ENCODE peak calls at places on chromosomes 12 and 14, in four cellular contexts. One of them, this sample, is unnamed.
A peak's percentile ranks its signal among the peaks of the same experiment; 100 is the strongest.

GRCh38 chr12:65907465-65907864 is 83.2 kb downstream of the HMGA2 start:
- DNase-seq in spleen: no peak
- DNase-seq in PC-3: no peak
- DNase-seq in AG04449: no peak
- DNase-seq in this sample: no peak

GRCh38 chr12:25615119-25615518 is 62.0 kb upstream of the LMNTD1 start:
- DNase-seq in spleen: no peak
- DNase-seq in PC-3: peak; percentile 47
- DNase-seq in AG04449: peak; percentile 75
- DNase-seq in this sample: peak; percentile 45

GRCh38 chr12:124240493-124240892 is 54.4 kb upstream of the RFLNA start:
- DNase-seq in spleen: no peak
- DNase-seq in PC-3: no peak
- DNase-seq in AG04449: no peak
- DNase-seq in this sample: no peak

GRCh38 chr14:91942128-91942527 is 5.4 kb downstream of the FBLN5 start:
- DNase-seq in spleen: no peak
- DNase-seq in PC-3: no peak
- DNase-seq in AG04449: no peak
- DNase-seq in this sample: no peak

GRCh38 chr12:1972260-1972659 is 32.0 kb downstream of the DCP1B start:
- DNase-seq in spleen: no peak
- DNase-seq in PC-3: peak; percentile 24
- DNase-seq in AG04449: peak; percentile 28
- DNase-seq in this sample: peak; percentile 45

GRCh38 chr12:10361084-10361483 is 28.8 kb downstream of the KLRK1 start:
- DNase-seq in spleen: no peak
- DNase-seq in PC-3: peak; percentile 8
- DNase-seq in AG04449: no peak
- DNase-seq in this sample: no peak

GRCh38 chr12:113899844-113900471 is 66.2 kb downstream of the RBM19 start:
- DNase-seq in spleen: no peak
- DNase-seq in PC-3: no peak
- DNase-seq in AG04449: no peak
- DNase-seq in this sample: no peak

GRCh38 chr14:85308531-85309300 is 221.2 kb upstream of the FLRT2 start:
- DNase-seq in spleen: no peak
- DNase-seq in PC-3: no peak
- DNase-seq in AG04449: no peak
- DNase-seq in this sample: no peak

GRCh38 chr12:124286414-124286813 is 8.5 kb upstream of the RFLNA start:
- DNase-seq in spleen: no peak
- DNase-seq in PC-3: no peak
- DNase-seq in AG04449: no peak
- DNase-seq in this sample: peak; percentile 66

GRCh38 chr14:102574840-102575478 is 17.5 kb upstream of the RCOR1 start:
- DNase-seq in spleen: no peak
- DNase-seq in PC-3: no peak
- DNase-seq in AG04449: no peak
- DNase-seq in this sample: no peak

GRCh38 chr12:20696181-20696580 is 1.0 kb downstream of the SLCO1C1 start:
- DNase-seq in spleen: no peak
- DNase-seq in PC-3: no peak
- DNase-seq in AG04449: no peak
- DNase-seq in this sample: no peak

GRCh38 chr12:57340104-57340503 is 89.1 kb upstream of the STAC3 start:
- DNase-seq in spleen: no peak
- DNase-seq in PC-3: no peak
- DNase-seq in AG04449: no peak
- DNase-seq in this sample: peak; percentile 82

GRCh38 chr14:96362071-96362964 is 823 bp downstream of the ATG2B start:
- DNase-seq in spleen: peak; percentile 74
- DNase-seq in PC-3: peak; percentile 71
- DNase-seq in AG04449: no peak
- DNase-seq in this sample: no peak

GRCh38 chr14:89479802-89480201 is 62.8 kb upstream of the FOXN3 start:
- DNase-seq in spleen: no peak
- DNase-seq in PC-3: no peak
- DNase-seq in AG04449: no peak
- DNase-seq in this sample: no peak

GRCh38 chr12:1811281-1811947 is 9.0 kb upstream of the LRTM2 start:
- DNase-seq in spleen: peak; percentile 78
- DNase-seq in PC-3: no peak
- DNase-seq in AG04449: no peak
- DNase-seq in this sample: peak; percentile 5

GRCh38 chr14:52014601-52015267 is 25.4 kb downstream of the RTRAF start:
- DNase-seq in spleen: no peak
- DNase-seq in PC-3: no peak
- DNase-seq in AG04449: no peak
- DNase-seq in this sample: no peak

GRCh38 chr12:65232490-65233077 is 45.9 kb upstream of the MSRB3 start:
- DNase-seq in spleen: no peak
- DNase-seq in PC-3: peak; percentile 45
- DNase-seq in AG04449: no peak
- DNase-seq in this sample: peak; percentile 18

GRCh38 chr12:6211421-6211869 is 11.2 kb downstream of the CD9 start:
- DNase-seq in spleen: no peak
- DNase-seq in PC-3: no peak
- DNase-seq in AG04449: peak; percentile 74
- DNase-seq in this sample: peak; percentile 89

GRCh38 chr14:101328412-101329149 is 232.7 kb upstream of the DIO3 start:
- DNase-seq in spleen: no peak
- DNase-seq in PC-3: no peak
- DNase-seq in AG04449: no peak
- DNase-seq in this sample: no peak

GRCh38 chr12:54053625-54054441 is at the start of gene HOXC4:
- DNase-seq in spleen: no peak
- DNase-seq in PC-3: no peak
- DNase-seq in AG04449: no peak
- DNase-seq in this sample: no peak

GRCh38 chr14:64745511-64746041 is 41.4 kb downstream of the PLEKHG3 start:
- DNase-seq in spleen: no peak
- DNase-seq in PC-3: no peak
- DNase-seq in AG04449: no peak
- DNase-seq in this sample: no peak
- TF ChIP-seq CTCF in spleen: no peak
- TF ChIP-seq CTCF in PC-3: peak; percentile 33
- TF ChIP-seq CTCF in AG04449: peak; percentile 20
- TF ChIP-seq CTCF in this sample: peak; percentile 19

GRCh38 chr12:76080017-76080728 is 4.3 kb downstream of the NAP1L1 start:
- DNase-seq in spleen: no peak
- DNase-seq in PC-3: no peak
- DNase-seq in AG04449: no peak
- DNase-seq in this sample: no peak

GRCh38 chr12:76081909-76082308 is 2.6 kb downstream of the NAP1L1 start:
- DNase-seq in spleen: no peak
- DNase-seq in PC-3: no peak
- DNase-seq in AG04449: no peak
- DNase-seq in this sample: no peak

GRCh38 chr12:76078748-76079147 is 5.7 kb downstream of the NAP1L1 start:
- DNase-seq in spleen: no peak
- DNase-seq in PC-3: no peak
- DNase-seq in AG04449: no peak
- DNase-seq in this sample: no peak

GRCh38 chr12:76083246-76083735 is 1.2 kb downstream of the NAP1L1 start:
- DNase-seq in spleen: no peak
- DNase-seq in PC-3: no peak
- DNase-seq in AG04449: no peak
- DNase-seq in this sample: no peak

GRCh38 chr12:76080729-76081415 is 3.6 kb downstream of the NAP1L1 start:
- DNase-seq in spleen: no peak
- DNase-seq in PC-3: peak; percentile 13
- DNase-seq in AG04449: no peak
- DNase-seq in this sample: no peak
- H3K4me3 ChIP-seq in spleen: no peak overlapping the region
- H3K4me3 ChIP-seq in PC-3: peak overlapping the region; percentile 93
- H3K4me3 ChIP-seq in AG04449: no peak overlapping the region
- H3K4me3 ChIP-seq in this sample: no peak overlapping the region

DNA sequence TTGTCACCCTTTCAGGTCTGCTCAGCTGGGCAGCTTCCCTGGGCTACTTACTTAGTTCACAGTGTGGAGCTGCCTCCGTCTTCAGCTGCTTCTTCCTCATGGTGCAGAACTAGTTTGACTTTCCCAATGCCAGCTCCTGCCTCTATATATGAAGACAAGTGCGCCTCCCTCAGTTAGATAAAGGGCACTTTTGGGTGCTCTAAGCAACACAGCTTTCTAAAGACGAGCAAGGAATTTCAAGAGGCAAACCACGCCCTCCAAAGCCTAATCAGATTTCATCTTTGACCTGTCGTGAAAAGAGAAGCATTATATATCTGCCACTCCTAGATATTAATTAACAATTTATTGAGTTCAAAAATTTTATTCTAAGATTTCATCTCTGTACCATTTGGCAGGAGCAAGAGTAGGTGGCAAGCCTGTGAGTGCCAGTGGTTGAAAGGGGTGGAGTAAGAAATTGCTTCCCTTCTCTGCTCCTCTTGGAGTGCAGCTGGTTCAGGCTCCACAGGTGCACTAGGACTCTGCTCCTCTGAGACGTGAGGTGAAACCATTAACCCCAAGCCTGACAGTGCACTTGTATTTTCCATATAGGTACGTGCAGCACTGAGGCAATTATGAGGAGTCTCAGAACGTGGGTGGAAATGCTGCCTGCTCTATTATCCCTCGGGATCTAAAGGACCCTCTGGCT is 2.1 kb upstream of the SLC11A2 start:
- DNase-seq in spleen: no peak
- DNase-seq in PC-3: peak; percentile 75
- DNase-seq in AG04449: no peak
- DNase-seq in this sample: peak; percentile 15
- TF ChIP-seq CTCF in spleen: peak; percentile 27
- TF ChIP-seq CTCF in PC-3: peak; percentile 69
- TF ChIP-seq CTCF in AG04449: peak; percentile 2
- TF ChIP-seq CTCF in this sample: peak; percentile 19

GRCh38 chr14:37591311-37591940 is 3.6 kb downstream of the FOXA1 start:
- DNase-seq in spleen: no peak
- DNase-seq in PC-3: peak; percentile 53
- DNase-seq in AG04449: no peak
- DNase-seq in this sample: no peak

GRCh38 chr14:37591941-37592287 is 3.1 kb downstream of the FOXA1 start:
- DNase-seq in spleen: no peak
- DNase-seq in PC-3: peak; percentile 73
- DNase-seq in AG04449: no peak
- DNase-seq in this sample: no peak

GRCh38 chr14:37590096-37590809 is 4.8 kb downstream of the FOXA1 start:
- DNase-seq in spleen: no peak
- DNase-seq in PC-3: peak; percentile 55
- DNase-seq in AG04449: no peak
- DNase-seq in this sample: no peak

GRCh38 chr14:37588956-37589737 is 5.9 kb downstream of the FOXA1 start:
- DNase-seq in spleen: no peak
- DNase-seq in PC-3: peak; percentile 54
- DNase-seq in AG04449: no peak
- DNase-seq in this sample: no peak

DNA sequence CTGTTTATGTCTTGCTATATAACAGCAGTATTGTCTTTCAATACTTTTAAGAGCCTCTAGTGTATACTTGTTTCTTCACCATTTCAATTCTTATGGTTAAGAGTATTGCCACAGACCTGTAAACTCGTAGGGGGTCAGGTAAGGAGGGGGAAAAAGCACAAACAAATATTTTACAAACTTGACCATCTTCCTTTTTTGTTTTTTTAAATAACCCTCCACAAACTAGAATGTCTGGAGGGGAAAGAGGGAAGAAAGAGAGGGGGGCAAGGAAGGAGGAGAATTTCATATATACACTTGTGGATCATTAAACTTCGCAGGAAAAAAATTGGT is 4.3 kb downstream of the FOXA1 start:
- DNase-seq in spleen: no peak
- DNase-seq in PC-3: peak; percentile 8
- DNase-seq in AG04449: no peak
- DNase-seq in this sample: no peak
- H3K4me3 ChIP-seq in spleen: no peak overlapping the region
- H3K4me3 ChIP-seq in PC-3: peak overlapping the region; percentile 96
- H3K4me3 ChIP-seq in AG04449: no peak overlapping the region
- H3K4me3 ChIP-seq in this sample: no peak overlapping the region

GRCh38 chr12:111841236-111841749 is 735 bp upstream of the MAPKAPK5 start:
- DNase-seq in spleen: no peak
- DNase-seq in PC-3: peak; percentile 11
- DNase-seq in AG04449: no peak
- DNase-seq in this sample: no peak

GRCh38 chr12:111841750-111842555 is at the start of gene MAPKAPK5:
- DNase-seq in spleen: peak; percentile 99
- DNase-seq in PC-3: peak; percentile 99
- DNase-seq in AG04449: peak; percentile 64
- DNase-seq in this sample: peak; percentile 86

GRCh38 chr12:111842556-111843396 is 748 bp downstream of the MAPKAPK5 start:
- DNase-seq in spleen: no peak
- DNase-seq in PC-3: peak; percentile 15
- DNase-seq in AG04449: no peak
- DNase-seq in this sample: no peak

GRCh38 chr12:111840831-111841230 is 1.2 kb upstream of the MAPKAPK5 start:
- DNase-seq in spleen: no peak
- DNase-seq in PC-3: no peak
- DNase-seq in AG04449: no peak
- DNase-seq in this sample: no peak

GRCh38 chr12:111838353-111838752 is 3.7 kb upstream of the MAPKAPK5 start:
- DNase-seq in spleen: no peak
- DNase-seq in PC-3: no peak
- DNase-seq in AG04449: no peak
- DNase-seq in this sample: no peak
- TF ChIP-seq CTCF in spleen: no peak
- TF ChIP-seq CTCF in PC-3: no peak
- TF ChIP-seq CTCF in AG04449: no peak
- TF ChIP-seq CTCF in this sample: no peak

This sample was measured in astrocyte of the cerebellum.